ENCODE peak calls at places on chromosomes 1 and 21, in five cellular contexts. Z is ovary, S is pancreas, D is tibial nerve, N is esophagus squamous epithelium. F is an unnamed sample. For H3K4me1, the result is how much of the 10 kb centered on the place peaks cover.

GRCh38 chr1:232247669-232248068 is 382.3 kb downstream of the SIPA1L2 start:
- DNase-seq in Z (no peak), S (no peak), D (no peak), N (no peak), F (no peak)

GRCh38 chr1:209616366-209617046 is 33.0 kb downstream of the CAMK1G start:
- DNase-seq in Z (no peak), S (no peak), D (no peak), N (no peak), F (peak)

GRCh38 chr21:14956826-14957225 is 108.0 kb downstream of the NRIP1 start:
- DNase-seq in Z (no peak), S (no peak), D (no peak), N (no peak), F (no peak)

GRCh38 chr1:71089536-71090270 is 8.9 kb upstream of the ZRANB2 start:
- DNase-seq in Z (no peak), S (no peak), D (no peak), N (no peak), F (no peak)

GRCh38 chr1:44405804-44406743 is 1.0 kb downstream of the RNF220 start:
- DNase-seq in Z (no peak), S (no peak), D (no peak), N (no peak), F (no peak)

GRCh38 chr1:112626887-112627286 is 7.3 kb downstream of the CAPZA1 start:
- DNase-seq in Z (no peak), S (no peak), D (no peak), N (no peak), F (no peak)

GRCh38 chr1:44802306-44803061 is 2.3 kb downstream of the PLK3 start:
- DNase-seq in Z (no peak), S (peak), D (no peak), N (no peak), F (no peak)

GRCh38 chr1:154213274-154213673 is 7.1 kb upstream of the CFAP141 start:
- DNase-seq in Z (no peak), S (no peak), D (no peak), N (no peak), F (no peak)

GRCh38 chr1:44305962-44306422 is 49.1 kb downstream of the ERI3 start:
- DNase-seq in Z (no peak), S (no peak), D (no peak), N (no peak), F (no peak)

GRCh38 chr1:2102753-2103152 is 52.5 kb downstream of the PRKCZ start:
- DNase-seq in Z (no peak), S (no peak), D (no peak), N (no peak), F (no peak)

GRCh38 chr1:53070621-53071020 is 8.6 kb downstream of the PODN start:
- DNase-seq in Z (peak), S (no peak), D (no peak), N (no peak), F (peak)

GRCh38 chr1:202966006-202966904 is 802 bp downstream of the CYB5R1 start:
- DNase-seq in Z (peak), S (no peak), D (no peak), N (no peak), F (no peak)

GRCh38 chr21:35457097-35457496 is 408.0 kb upstream of the RUNX1 start:
- DNase-seq in Z (no peak), S (no peak), D (no peak), N (no peak), F (no peak)

GRCh38 chr21:46518983-46519583 is 60.4 kb downstream of the DIP2A start:
- DNase-seq in Z (no peak), S (no peak), D (no peak), N (no peak), F (no peak)

GRCh38 chr21:42346866-42347600 is 3.8 kb downstream of the TFF2 start:
- DNase-seq in Z (no peak), S (no peak), D (no peak), N (no peak), F (no peak)

GRCh38 chr1:54176621-54177327 is 23.1 kb downstream of the CYB5RL start:
- DNase-seq in Z (no peak), S (no peak), D (no peak), N (no peak), F (no peak)

GRCh38 chr1:85857991-85858390 is 149.8 kb upstream of the ZNHIT6 start:
- DNase-seq in Z (no peak), S (no peak), D (no peak), N (no peak), F (no peak)

GRCh38 chr1:91559838-91560514 is 59.3 kb downstream of the CDC7 start:
- DNase-seq in Z (no peak), S (no peak), D (no peak), N (no peak), F (no peak)

GRCh38 chr1:91556556-91556955 is 55.9 kb downstream of the CDC7 start:
- DNase-seq in Z (no peak), S (no peak), D (no peak), N (no peak), F (no peak)

GRCh38 chr1:91557826-91558225 is 57.2 kb downstream of the CDC7 start:
- DNase-seq in Z (no peak), S (no peak), D (no peak), N (no peak), F (no peak)

GRCh38 chr1:91557039-91557690 is 56.5 kb downstream of the CDC7 start:
- DNase-seq in Z (no peak), S (no peak), D (no peak), N (no peak), F (no peak)

DNA sequence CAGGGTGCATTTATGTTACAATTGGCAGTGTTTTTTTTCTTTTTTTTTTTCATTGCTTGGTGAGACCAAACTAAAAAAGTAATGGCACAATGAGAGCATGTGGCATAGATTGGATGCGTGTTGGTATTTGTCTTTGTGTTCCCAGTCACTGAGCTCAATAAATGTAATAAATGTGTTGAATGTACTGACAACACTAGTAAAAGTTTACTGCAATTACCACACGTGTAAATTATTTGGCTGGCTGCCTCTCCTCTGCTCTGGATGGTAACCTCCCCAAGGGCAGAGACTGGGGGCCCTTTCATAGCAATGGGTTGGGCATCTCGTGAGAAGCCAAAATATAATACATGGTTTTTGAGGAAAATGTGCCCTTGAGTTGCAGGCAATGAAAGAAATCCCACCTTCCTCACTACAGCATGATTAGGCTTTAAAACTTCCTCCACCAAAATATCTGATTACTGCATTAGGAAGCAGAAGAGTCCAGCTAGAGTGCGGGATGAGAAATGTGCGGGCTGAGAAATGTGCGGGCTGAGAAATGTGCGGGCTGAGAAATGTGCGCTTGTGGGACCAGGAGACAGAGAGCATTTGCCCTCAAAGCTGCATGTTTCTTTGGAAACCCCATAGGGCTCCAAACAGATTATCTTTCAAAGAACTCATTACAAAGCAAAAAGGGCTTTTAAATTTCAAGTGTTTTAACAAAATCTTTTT is 58.5 kb downstream of the CDC7 start:
- DNase-seq in Z (no peak), S (no peak), D (no peak), N (no peak), F (no peak)
- H3K4me1 ChIP-seq in Z (under half), S (under half), D (under half), N (under half), F (under half)

GRCh38 chr1:214377886-214378285 is 96.9 kb downstream of the SMYD2 start:
- DNase-seq in Z (no peak), S (no peak), D (no peak), N (no peak), F (no peak)
- H3K27ac ChIP-seq in Z (no peak), S (no peak), D (no peak), N (peak), F (no peak)

DNA sequence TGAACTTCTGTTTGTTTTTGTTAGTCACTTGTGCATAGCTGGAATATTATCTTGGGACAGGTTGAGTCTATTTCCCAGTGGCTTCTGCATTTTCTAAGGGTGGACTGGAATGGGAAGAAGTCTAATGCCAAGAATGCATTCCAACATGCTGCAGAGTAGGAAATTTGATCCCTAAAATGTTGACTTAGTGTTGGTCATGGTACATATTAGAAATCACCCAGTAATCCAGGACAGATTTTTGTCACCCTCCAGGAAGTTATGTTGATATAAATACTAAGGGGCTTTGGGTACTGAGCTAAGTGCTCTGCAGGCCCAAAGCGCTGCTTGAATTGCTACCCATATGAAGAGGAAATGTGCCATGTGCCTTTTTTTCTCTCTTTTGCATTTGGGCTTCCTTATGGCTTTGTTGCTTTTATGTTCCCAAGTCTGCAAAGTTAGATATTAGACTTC is 10.0 kb downstream of the ARID1A start:
- DNase-seq in Z (no peak), S (no peak), D (no peak), N (no peak), F (no peak)
- H3K4me1 ChIP-seq in Z (under half), S (half or more), D (under half), N (half or more), F (half or more)

DNA sequence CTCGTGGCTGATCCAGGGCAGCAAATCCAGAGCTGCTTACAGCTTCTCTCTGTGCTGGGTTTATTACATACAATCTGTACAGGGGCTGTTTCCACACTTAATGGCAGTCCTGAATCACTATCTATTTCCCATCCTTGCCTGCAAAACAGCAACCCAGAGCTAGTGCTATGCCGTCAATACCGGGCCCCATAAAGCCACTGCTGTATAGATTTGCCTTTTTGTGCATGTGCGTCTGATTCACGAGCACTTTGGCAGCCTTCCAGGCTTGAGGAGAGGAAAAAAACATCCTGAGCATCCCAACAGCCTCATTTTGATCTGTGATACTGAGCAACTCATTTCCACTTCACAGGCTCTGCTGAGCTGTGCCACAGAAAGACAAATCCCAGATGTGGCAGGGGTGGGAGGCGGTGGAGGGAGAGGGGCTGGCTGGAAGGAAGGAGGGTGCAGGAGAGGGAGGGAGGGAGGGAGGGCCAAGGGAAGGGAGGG is 65.2 kb upstream of the TARBP1 start:
- DNase-seq in Z (peak), S (no peak), D (peak), N (no peak), F (peak)
- H3K27ac ChIP-seq in Z (peak), S (peak), D (peak), N (peak), F (peak)

GRCh38 chr1:223233019-223233409 is 90.0 kb upstream of the TLR5 start:
- DNase-seq in Z (no peak), S (no peak), D (no peak), N (no peak), F (no peak)
- H3K4me1 ChIP-seq in Z (under half), S (under half), D (under half), N (under half), F (under half)

GRCh38 chr1:68010543-68010942 is 39.9 kb downstream of the DIRAS3 start:
- DNase-seq in Z (no peak), S (no peak), D (no peak), N (no peak), F (no peak)
- H3K27ac ChIP-seq in Z (no peak), S (no peak), D (no peak), N (no peak), F (no peak)

GRCh38 chr1:3250624-3251023 is 181.6 kb downstream of the PRDM16 start:
- DNase-seq in Z (no peak), S (no peak), D (no peak), N (no peak), F (no peak)
- H3K4me1 ChIP-seq in Z (under half), S (under half), D (under half), N (under half), F (under half)

GRCh38 chr1:165699577-165699976 is 1.2 kb upstream of the ALDH9A1 start:
- DNase-seq in Z (no peak), S (no peak), D (no peak), N (no peak), F (no peak)

GRCh38 chr1:165697491-165697880 is 876 bp downstream of the ALDH9A1 start:
- DNase-seq in Z (no peak), S (no peak), D (no peak), N (no peak), F (no peak)

GRCh38 chr1:165697881-165698842 is at the start of gene ALDH9A1:
- DNase-seq in Z (peak), S (peak), D (peak), N (peak), F (peak)

GRCh38 chr1:165695011-165695410 is 3.4 kb downstream of the ALDH9A1 start:
- DNase-seq in Z (no peak), S (no peak), D (no peak), N (no peak), F (no peak)

DNA sequence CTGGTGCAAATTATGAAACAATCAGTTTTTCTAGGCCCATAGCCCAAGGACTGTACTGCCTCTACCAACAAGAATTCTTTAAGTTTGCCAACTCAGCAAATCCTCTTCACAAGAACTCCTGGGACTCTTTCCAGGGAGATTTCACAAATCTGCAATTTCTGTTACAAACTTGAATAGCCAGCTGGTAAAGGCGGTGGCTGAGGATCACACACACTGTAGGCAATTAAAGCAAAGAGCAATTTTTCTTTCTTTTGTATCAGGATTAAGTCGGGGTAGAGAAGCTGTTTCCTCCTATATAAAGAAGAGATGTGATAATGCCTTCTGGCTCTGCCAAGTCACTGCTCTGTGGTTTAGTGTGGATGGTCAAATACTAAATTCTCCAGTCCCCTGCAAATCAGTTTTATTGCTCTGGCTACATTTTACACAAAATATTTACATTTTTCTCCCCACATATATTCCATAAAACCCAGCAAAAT is 1.7 kb downstream of the ALDH9A1 start:
- DNase-seq in Z (peak), S (peak), D (peak), N (no peak), F (no peak)
- H3K27ac ChIP-seq in Z (peak), S (no peak), D (peak), N (peak), F (peak)